ENCODE peak calls at places on chromosome 22, in five cellular contexts. One of them, this sample, is unnamed.

GRCh38 chr22:41598081-41598480 is 8.4 kb upstream of the PMM1 start:
- DNase-seq in ELF-1: no peak
- DNase-seq in stimulated activated CD8-positive, alpha-beta memory T cell treated with anti-CD3 and anti-CD28 coated beads, Interleukin-15, amount 100 ng/mL, for 1 hour: no peak
- DNase-seq in EL: peak
- DNase-seq in anterior cingulate cortex: no peak
- DNase-seq in this sample: peak

GRCh38 chr22:39546889-39547586 is 14.5 kb upstream of the RPS19BP1 start:
- DNase-seq in anterior cingulate cortex: peak
- DNase-seq in ELF-1: no peak
- DNase-seq in EL: peak
- DNase-seq in stimulated activated CD8-positive, alpha-beta memory T cell treated with anti-CD3 and anti-CD28 coated beads, Interleukin-15, amount 100 ng/mL, for 1 hour: no peak
- DNase-seq in this sample: no peak

GRCh38 chr22:31102441-31103081 is 4.8 kb downstream of the SELENOM start:
- DNase-seq in stimulated activated CD8-positive, alpha-beta memory T cell treated with anti-CD3 and anti-CD28 coated beads, Interleukin-15, amount 100 ng/mL, for 1 hour: no peak
- DNase-seq in anterior cingulate cortex: no peak
- DNase-seq in EL: peak
- DNase-seq in ELF-1: peak
- DNase-seq in this sample: peak

GRCh38 chr22:22342697-22343602 is 98.4 kb downstream of the VPREB1 start:
- DNase-seq in EL: peak
- DNase-seq in anterior cingulate cortex: no peak
- DNase-seq in stimulated activated CD8-positive, alpha-beta memory T cell treated with anti-CD3 and anti-CD28 coated beads, Interleukin-15, amount 100 ng/mL, for 1 hour: peak
- DNase-seq in ELF-1: peak
- DNase-seq in this sample: peak

GRCh38 chr22:46406349-46406748 is 70.8 kb downstream of the TRMU start:
- DNase-seq in EL: no peak
- DNase-seq in anterior cingulate cortex: no peak
- DNase-seq in stimulated activated CD8-positive, alpha-beta memory T cell treated with anti-CD3 and anti-CD28 coated beads, Interleukin-15, amount 100 ng/mL, for 1 hour: no peak
- DNase-seq in ELF-1: no peak
- DNase-seq in this sample: no peak

GRCh38 chr22:26045051-26045450 is 124.2 kb upstream of the SEZ6L start:
- DNase-seq in ELF-1: no peak
- DNase-seq in stimulated activated CD8-positive, alpha-beta memory T cell treated with anti-CD3 and anti-CD28 coated beads, Interleukin-15, amount 100 ng/mL, for 1 hour: no peak
- DNase-seq in anterior cingulate cortex: no peak
- DNase-seq in EL: no peak
- DNase-seq in this sample: no peak

GRCh38 chr22:48804811-48805301 is 1022.8 kb downstream of the BRD1 start:
- DNase-seq in anterior cingulate cortex: no peak
- DNase-seq in stimulated activated CD8-positive, alpha-beta memory T cell treated with anti-CD3 and anti-CD28 coated beads, Interleukin-15, amount 100 ng/mL, for 1 hour: no peak
- DNase-seq in EL: no peak
- DNase-seq in ELF-1: no peak
- DNase-seq in this sample: no peak

GRCh38 chr22:39631857-39632256 is 61.3 kb downstream of the CACNA1I start:
- DNase-seq in anterior cingulate cortex: no peak
- DNase-seq in EL: no peak
- DNase-seq in ELF-1: no peak
- DNase-seq in stimulated activated CD8-positive, alpha-beta memory T cell treated with anti-CD3 and anti-CD28 coated beads, Interleukin-15, amount 100 ng/mL, for 1 hour: no peak
- DNase-seq in this sample: no peak

GRCh38 chr22:41922336-41922735 is 4.3 kb downstream of the TNFRSF13C start:
- DNase-seq in ELF-1: no peak
- DNase-seq in EL: no peak
- DNase-seq in anterior cingulate cortex: no peak
- DNase-seq in stimulated activated CD8-positive, alpha-beta memory T cell treated with anti-CD3 and anti-CD28 coated beads, Interleukin-15, amount 100 ng/mL, for 1 hour: no peak
- DNase-seq in this sample: no peak

GRCh38 chr22:24225951-24226350 is 18.9 kb downstream of the GGT5 start:
- DNase-seq in anterior cingulate cortex: no peak
- DNase-seq in ELF-1: no peak
- DNase-seq in stimulated activated CD8-positive, alpha-beta memory T cell treated with anti-CD3 and anti-CD28 coated beads, Interleukin-15, amount 100 ng/mL, for 1 hour: no peak
- DNase-seq in EL: no peak
- DNase-seq in this sample: no peak

GRCh38 chr22:49633010-49633324 is 194.7 kb downstream of the BRD1 start:
- DNase-seq in stimulated activated CD8-positive, alpha-beta memory T cell treated with anti-CD3 and anti-CD28 coated beads, Interleukin-15, amount 100 ng/mL, for 1 hour: no peak
- DNase-seq in ELF-1: no peak
- DNase-seq in EL: no peak
- DNase-seq in anterior cingulate cortex: no peak
- DNase-seq in this sample: peak

GRCh38 chr22:18998998-18999397 is 62.9 kb upstream of the PRODH start:
- DNase-seq in anterior cingulate cortex: no peak
- DNase-seq in EL: no peak
- DNase-seq in stimulated activated CD8-positive, alpha-beta memory T cell treated with anti-CD3 and anti-CD28 coated beads, Interleukin-15, amount 100 ng/mL, for 1 hour: no peak
- DNase-seq in ELF-1: peak
- DNase-seq in this sample: peak

GRCh38 chr22:32619614-32620426 is 145.2 kb downstream of the FBXO7 start:
- DNase-seq in stimulated activated CD8-positive, alpha-beta memory T cell treated with anti-CD3 and anti-CD28 coated beads, Interleukin-15, amount 100 ng/mL, for 1 hour: no peak
- DNase-seq in ELF-1: no peak
- DNase-seq in anterior cingulate cortex: no peak
- DNase-seq in EL: peak
- DNase-seq in this sample: no peak

GRCh38 chr22:30453731-30454510 is 17.9 kb downstream of the SEC14L3 start:
- DNase-seq in ELF-1: peak
- DNase-seq in stimulated activated CD8-positive, alpha-beta memory T cell treated with anti-CD3 and anti-CD28 coated beads, Interleukin-15, amount 100 ng/mL, for 1 hour: no peak
- DNase-seq in anterior cingulate cortex: no peak
- DNase-seq in EL: peak
- DNase-seq in this sample: peak

GRCh38 chr22:45863981-45864751 is 112.8 kb downstream of the WNT7B start:
- DNase-seq in EL: peak
- DNase-seq in ELF-1: peak
- DNase-seq in anterior cingulate cortex: no peak
- DNase-seq in stimulated activated CD8-positive, alpha-beta memory T cell treated with anti-CD3 and anti-CD28 coated beads, Interleukin-15, amount 100 ng/mL, for 1 hour: peak
- DNase-seq in this sample: peak

GRCh38 chr22:26679003-26679629 is 21.7 kb downstream of the MIAT start:
- DNase-seq in stimulated activated CD8-positive, alpha-beta memory T cell treated with anti-CD3 and anti-CD28 coated beads, Interleukin-15, amount 100 ng/mL, for 1 hour: no peak
- DNase-seq in anterior cingulate cortex: peak
- DNase-seq in ELF-1: peak
- DNase-seq in EL: peak
- DNase-seq in this sample: peak

GRCh38 chr22:30015229-30015797 is 65.0 kb upstream of the HORMAD2 start:
- DNase-seq in ELF-1: no peak
- DNase-seq in anterior cingulate cortex: no peak
- DNase-seq in stimulated activated CD8-positive, alpha-beta memory T cell treated with anti-CD3 and anti-CD28 coated beads, Interleukin-15, amount 100 ng/mL, for 1 hour: no peak
- DNase-seq in EL: peak
- DNase-seq in this sample: no peak

GRCh38 chr22:30923168-30923900 is 45.2 kb downstream of the MORC2 start:
- DNase-seq in ELF-1: no peak
- DNase-seq in stimulated activated CD8-positive, alpha-beta memory T cell treated with anti-CD3 and anti-CD28 coated beads, Interleukin-15, amount 100 ng/mL, for 1 hour: no peak
- DNase-seq in anterior cingulate cortex: no peak
- DNase-seq in EL: no peak
- DNase-seq in this sample: no peak

GRCh38 chr22:48950151-48950915 is 877.3 kb downstream of the BRD1 start:
- DNase-seq in EL: no peak
- DNase-seq in anterior cingulate cortex: no peak
- DNase-seq in stimulated activated CD8-positive, alpha-beta memory T cell treated with anti-CD3 and anti-CD28 coated beads, Interleukin-15, amount 100 ng/mL, for 1 hour: no peak
- DNase-seq in ELF-1: no peak
- DNase-seq in this sample: no peak

GRCh38 chr22:46421272-46421671 is 85.8 kb downstream of the TRMU start:
- DNase-seq in anterior cingulate cortex: no peak
- DNase-seq in EL: no peak
- DNase-seq in stimulated activated CD8-positive, alpha-beta memory T cell treated with anti-CD3 and anti-CD28 coated beads, Interleukin-15, amount 100 ng/mL, for 1 hour: no peak
- DNase-seq in ELF-1: no peak
- DNase-seq in this sample: no peak

GRCh38 chr22:35425971-35426800 is 26.2 kb downstream of the MCM5 start:
- DNase-seq in ELF-1: no peak
- DNase-seq in anterior cingulate cortex: no peak
- DNase-seq in EL: peak
- DNase-seq in stimulated activated CD8-positive, alpha-beta memory T cell treated with anti-CD3 and anti-CD28 coated beads, Interleukin-15, amount 100 ng/mL, for 1 hour: no peak
- DNase-seq in this sample: no peak

GRCh38 chr22:43883012-43883661 is 8.7 kb downstream of the PNPLA5 start:
- DNase-seq in EL: peak
- DNase-seq in stimulated activated CD8-positive, alpha-beta memory T cell treated with anti-CD3 and anti-CD28 coated beads, Interleukin-15, amount 100 ng/mL, for 1 hour: peak
- DNase-seq in anterior cingulate cortex: no peak
- DNase-seq in ELF-1: peak
- DNase-seq in this sample: peak

GRCh38 chr22:46417769-46418168 is 82.3 kb downstream of the TRMU start:
- DNase-seq in stimulated activated CD8-positive, alpha-beta memory T cell treated with anti-CD3 and anti-CD28 coated beads, Interleukin-15, amount 100 ng/mL, for 1 hour: no peak
- DNase-seq in anterior cingulate cortex: no peak
- DNase-seq in EL: no peak
- DNase-seq in ELF-1: no peak
- DNase-seq in this sample: no peak

GRCh38 chr22:33255781-33256180 is 197.6 kb upstream of the SYN3 start:
- DNase-seq in anterior cingulate cortex: no peak
- DNase-seq in EL: no peak
- DNase-seq in stimulated activated CD8-positive, alpha-beta memory T cell treated with anti-CD3 and anti-CD28 coated beads, Interleukin-15, amount 100 ng/mL, for 1 hour: no peak
- DNase-seq in ELF-1: no peak
- DNase-seq in this sample: no peak

GRCh38 chr22:35648066-35649025 is at the start of gene APOL6:
- DNase-seq in ELF-1: peak
- DNase-seq in stimulated activated CD8-positive, alpha-beta memory T cell treated with anti-CD3 and anti-CD28 coated beads, Interleukin-15, amount 100 ng/mL, for 1 hour: no peak
- DNase-seq in EL: peak
- DNase-seq in anterior cingulate cortex: no peak
- DNase-seq in this sample: peak

GRCh38 chr22:36192601-36193000 is 9.0 kb downstream of the APOL4 start:
- DNase-seq in stimulated activated CD8-positive, alpha-beta memory T cell treated with anti-CD3 and anti-CD28 coated beads, Interleukin-15, amount 100 ng/mL, for 1 hour: no peak
- DNase-seq in ELF-1: no peak
- DNase-seq in anterior cingulate cortex: no peak
- DNase-seq in EL: no peak
- DNase-seq in this sample: peak